ENCODE peak calls at places on chromosomes 7 and 10, in six cellular contexts. I, D, U, W, R and P are unnamed samples.

GRCh38 chr10:3353235-3353634 is 180.7 kb upstream of the PITRM1 start:
- DNase-seq in I (no peak), D (no peak), U (no peak), W (no peak), R (no peak), P (no peak)

GRCh38 chr10:91778485-91778884 is 19.7 kb upstream of the TNKS2 start:
- DNase-seq in I (no peak), D (no peak), U (no peak), W (no peak), R (no peak), P (no peak)

GRCh38 chr7:102152672-102153585 is 133.7 kb upstream of the SH2B2 start:
- DNase-seq in I (peak), D (peak), U (no peak), W (peak), R (peak), P (no peak)

GRCh38 chr10:123309740-123310139 is 155.5 kb downstream of the BUB3 start:
- DNase-seq in I (peak), D (no peak), U (peak), W (no peak), R (no peak), P (no peak)

GRCh38 chr10:18738835-18739234 is 79.6 kb downstream of the ARL5B start:
- DNase-seq in I (peak), D (no peak), U (no peak), W (no peak), R (no peak), P (no peak)

GRCh38 chr7:149771199-149771636 is 2.2 kb downstream of the ZNF467 start:
- DNase-seq in I (no peak), D (no peak), U (no peak), W (peak), R (no peak), P (no peak)

GRCh38 chr7:95871078-95871848 is 98.9 kb downstream of the DYNC1I1 start:
- DNase-seq in I (peak), D (no peak), U (no peak), W (no peak), R (peak), P (no peak)

GRCh38 chr7:141074162-141074989 is 512 bp downstream of the TMEM178B start:
- DNase-seq in I (peak), D (no peak), U (no peak), W (peak), R (no peak), P (no peak)

GRCh38 chr7:9324513-9324912 is 891.1 kb downstream of the NXPH1 start:
- DNase-seq in I (no peak), D (no peak), U (no peak), W (no peak), R (no peak), P (no peak)

GRCh38 chr10:124146491-124146890 is 53.1 kb upstream of the CHST15 start:
- DNase-seq in I (no peak), D (no peak), U (no peak), W (peak), R (no peak), P (no peak)

GRCh38 chr7:10706875-10707493 is 266.7 kb upstream of the PHF14 start:
- DNase-seq in I (no peak), D (no peak), U (no peak), W (no peak), R (no peak), P (no peak)

GRCh38 chr7:10704653-10705052 is 269.0 kb upstream of the PHF14 start:
- DNase-seq in I (no peak), D (no peak), U (no peak), W (no peak), R (no peak), P (no peak)

GRCh38 chr7:10703981-10704380 is 269.7 kb upstream of the PHF14 start:
- DNase-seq in I (no peak), D (no peak), U (no peak), W (no peak), R (no peak), P (no peak)

GRCh38 chr7:10707519-10707918 is 266.2 kb upstream of the PHF14 start:
- DNase-seq in I (no peak), D (no peak), U (no peak), W (no peak), R (no peak), P (no peak)

GRCh38 chr7:10708447-10708846 is 265.2 kb upstream of the PHF14 start:
- DNase-seq in I (no peak), D (no peak), U (no peak), W (no peak), R (no peak), P (no peak)
- TF ChIP-seq CTCF in I (no peak), D (no peak), U (no peak), W (no peak), R (peak), P (no peak)

GRCh38 chr10:26799342-26799741 is 61.4 kb downstream of the ABI1 start:
- DNase-seq in I (no peak), D (no peak), U (no peak), W (no peak), R (peak), P (no peak)

GRCh38 chr10:26801274-26801673 is 59.5 kb downstream of the ABI1 start:
- DNase-seq in I (no peak), D (no peak), U (no peak), W (no peak), R (no peak), P (no peak)

GRCh38 chr10:26801831-26802230 is 58.9 kb downstream of the ABI1 start:
- DNase-seq in I (no peak), D (no peak), U (no peak), W (no peak), R (no peak), P (no peak)

GRCh38 chr10:26802527-26802926 is 58.2 kb downstream of the ABI1 start:
- DNase-seq in I (no peak), D (no peak), U (no peak), W (no peak), R (no peak), P (no peak)

GRCh38 chr10:26800468-26800867 is 60.3 kb downstream of the ABI1 start:
- DNase-seq in I (no peak), D (no peak), U (no peak), W (no peak), R (no peak), P (no peak)
- H3K4me3 ChIP-seq in I (no peak), D (no peak), U (no peak), W (no peak), R (no peak), P (no peak)

DNA sequence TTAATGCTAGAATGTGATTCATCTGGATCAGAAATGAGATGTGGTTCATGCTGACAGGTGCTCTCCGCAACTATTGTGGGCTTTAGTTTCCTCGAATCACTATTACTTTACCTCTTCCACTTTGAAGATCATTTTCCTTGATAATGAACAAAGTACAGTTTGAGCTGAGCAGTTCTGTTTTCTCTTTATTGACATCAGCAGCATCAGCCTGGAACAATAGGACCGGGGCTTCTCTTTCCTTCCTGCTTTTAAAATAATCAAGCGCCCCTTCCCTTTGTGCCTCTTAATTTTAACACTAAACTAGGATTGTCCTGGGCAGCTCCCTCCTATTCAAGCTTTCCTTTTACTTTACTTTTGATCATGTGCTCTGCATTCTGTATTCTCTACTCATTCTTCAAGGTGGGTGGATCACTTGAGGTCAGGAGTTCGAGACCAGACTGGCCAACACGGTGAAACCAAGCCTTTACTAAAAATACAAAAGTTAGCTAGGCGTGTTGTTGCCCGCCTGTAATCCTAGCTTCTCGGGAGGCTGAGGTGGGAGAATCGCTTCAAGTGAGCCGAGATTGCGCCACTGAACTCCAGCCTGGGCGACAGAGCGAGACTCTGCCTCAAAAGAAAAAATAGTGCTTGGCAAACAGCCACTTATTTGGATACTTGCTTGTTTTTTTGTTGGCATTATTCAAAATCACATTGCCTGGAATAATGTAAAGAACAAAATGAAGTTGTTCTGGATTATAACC is 67.0 kb upstream of the RHEB start:
- DNase-seq in I (no peak), D (no peak), U (no peak), W (no peak), R (no peak), P (peak)
- H3K27ac ChIP-seq in I (no peak), D (no peak), U (no peak), W (no peak), R (no peak), P (no peak)

GRCh38 chr10:84534168-84534567 is 205.8 kb downstream of the CCSER2 start:
- DNase-seq in I (no peak), D (no peak), U (no peak), W (no peak), R (no peak), P (no peak)
- TF ChIP-seq CTCF in I (peak), D (peak), U (peak), W (no peak), R (peak), P (no peak)

DNA sequence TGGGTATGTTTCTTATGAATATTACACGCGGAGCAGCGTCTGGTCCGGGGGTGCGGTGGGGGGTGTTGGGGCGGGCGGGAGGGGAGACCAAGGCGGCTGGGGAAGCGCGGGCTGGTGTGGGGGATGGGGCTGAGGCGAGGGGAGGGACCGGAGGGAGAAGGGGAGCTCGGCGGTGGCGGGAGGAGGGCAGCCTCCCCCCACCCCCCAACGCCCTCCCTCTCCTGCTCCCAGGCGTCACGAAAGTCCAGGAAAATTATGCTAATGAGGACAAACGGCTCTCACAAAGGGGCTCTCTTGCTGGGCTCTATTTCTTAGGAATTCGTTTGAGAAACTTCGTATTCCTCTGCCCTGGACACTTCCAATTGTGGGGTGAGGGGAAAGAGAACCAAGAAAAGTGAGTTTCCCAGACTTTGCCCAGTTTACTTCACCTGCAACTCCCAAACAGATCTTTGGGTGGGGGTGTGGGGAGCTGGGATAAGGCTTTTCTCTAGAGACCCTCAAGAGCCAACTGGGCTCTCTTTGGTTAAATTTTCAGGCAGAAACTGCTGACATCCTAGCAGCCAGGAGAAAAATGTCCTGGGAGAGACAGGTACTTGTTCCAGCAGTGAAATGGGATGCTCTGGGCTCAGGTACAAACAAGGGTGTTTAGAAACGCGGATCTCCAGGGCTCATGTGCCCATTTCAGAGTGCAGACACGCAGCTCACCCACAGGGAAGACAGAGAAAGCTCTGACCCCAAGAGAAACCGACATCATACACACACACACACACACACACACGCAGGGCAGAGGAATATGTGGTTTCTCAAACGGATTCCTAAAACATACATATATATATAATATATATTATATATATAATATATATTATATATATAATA is 11.7 kb upstream of the HOXA2 start:
- DNase-seq in I (no peak), D (peak), U (no peak), W (peak), R (no peak), P (peak)
- H3K4me3 ChIP-seq in I (peak), D (peak), U (peak), W (peak), R (peak), P (peak)